ENCODE peak calls at places on chromosomes 2 and 18, in six cellular contexts. R is SJSA1, V is neural progenitor cell, U is lung, J is tibial artery, X is left ventricle myocardium inferior. T is an unnamed sample.
A peak's percentile ranks its signal among the peaks of the same experiment; 100 is the strongest.

GRCh38 chr2:72924353-72925240 is 7.3 kb downstream of the EMX1 start:
- DNase-seq in R (no peak), V (peak; percentile 74), U (no peak), J (no peak), X (no peak), T (no peak)

GRCh38 chr2:192151848-192152247 is 42.9 kb downstream of the TMEFF2 start:
- DNase-seq in R (no peak), V (no peak), U (no peak), J (no peak), X (no peak), T (no peak)

GRCh38 chr18:46481048-46481846 is 175.8 kb downstream of the LOXHD1 start:
- DNase-seq in R (peak; percentile 39), V (peak; percentile 73), U (peak; percentile 39), J (no peak), X (peak; percentile 38), T (peak; percentile 19)

GRCh38 chr2:26222976-26223375 is 21.5 kb downstream of the HADHA start:
- DNase-seq in R (no peak), V (no peak), U (no peak), J (no peak), X (no peak), T (no peak)

GRCh38 chr2:205758051-205758450 is 75.8 kb downstream of the NRP2 start:
- DNase-seq in R (peak; percentile 55), V (no peak), U (no peak), J (no peak), X (no peak), T (no peak)

GRCh38 chr18:23225518-23225917 is 90.2 kb downstream of the CABLES1 start:
- DNase-seq in R (peak; percentile 18), V (no peak), U (no peak), J (peak; percentile 60), X (no peak), T (no peak)

GRCh38 chr2:184875911-184876310 is 277.6 kb downstream of the ZNF804A start:
- DNase-seq in R (no peak), V (no peak), U (no peak), J (no peak), X (no peak), T (no peak)

GRCh38 chr2:207156451-207157161 is 9.1 kb downstream of the KLF7 start:
- DNase-seq in R (no peak), V (no peak), U (no peak), J (no peak), X (no peak), T (no peak)

GRCh38 chr18:47263828-47264314 is 12.4 kb upstream of the SKOR2 start:
- DNase-seq in R (peak; percentile 15), V (peak; percentile 65), U (no peak), J (no peak), X (no peak), T (no peak)

GRCh38 chr2:178870703-178871102 is 63.5 kb upstream of the TTN start:
- DNase-seq in R (no peak), V (no peak), U (no peak), J (no peak), X (no peak), T (no peak)

GRCh38 chr2:208999911-209000310 is 423.9 kb upstream of the MAP2 start:
- DNase-seq in R (no peak), V (no peak), U (no peak), J (no peak), X (no peak), T (no peak)

GRCh38 chr18:74116628-74117554 is 30.7 kb downstream of the FBXO15 start:
- DNase-seq in R (peak; percentile 14), V (peak; percentile 56), U (no peak), J (no peak), X (no peak), T (no peak)

GRCh38 chr2:45469314-45470099 is 141.6 kb downstream of the SRBD1 start:
- DNase-seq in R (no peak), V (no peak), U (no peak), J (peak; percentile 19), X (no peak), T (no peak)

GRCh38 chr2:145750617-145751016 is 1230.7 kb upstream of the ZEB2 start:
- DNase-seq in R (no peak), V (no peak), U (no peak), J (no peak), X (no peak), T (no peak)
- H3K27ac ChIP-seq in R (no peak overlapping the region), V (no peak overlapping the region), U (no peak overlapping the region), J (peak overlapping the region; percentile 48), X (peak overlapping the region; percentile 76), T (no peak overlapping the region)

GRCh38 chr2:241215421-241215820 is 26.9 kb downstream of the ANO7 start:
- DNase-seq in R (no peak), V (no peak), U (no peak), J (no peak), X (no peak), T (no peak)
- H3K4me1 ChIP-seq in R (peaks cover 35% of the 10 kb centered on the region), V (peaks cover 24% of the 10 kb centered on the region), U (no peaks in the 10 kb centered on the region), J (no peaks in the 10 kb centered on the region), X (peaks cover 13% of the 10 kb centered on the region), T (peaks cover 7% of the 10 kb centered on the region)

DNA sequence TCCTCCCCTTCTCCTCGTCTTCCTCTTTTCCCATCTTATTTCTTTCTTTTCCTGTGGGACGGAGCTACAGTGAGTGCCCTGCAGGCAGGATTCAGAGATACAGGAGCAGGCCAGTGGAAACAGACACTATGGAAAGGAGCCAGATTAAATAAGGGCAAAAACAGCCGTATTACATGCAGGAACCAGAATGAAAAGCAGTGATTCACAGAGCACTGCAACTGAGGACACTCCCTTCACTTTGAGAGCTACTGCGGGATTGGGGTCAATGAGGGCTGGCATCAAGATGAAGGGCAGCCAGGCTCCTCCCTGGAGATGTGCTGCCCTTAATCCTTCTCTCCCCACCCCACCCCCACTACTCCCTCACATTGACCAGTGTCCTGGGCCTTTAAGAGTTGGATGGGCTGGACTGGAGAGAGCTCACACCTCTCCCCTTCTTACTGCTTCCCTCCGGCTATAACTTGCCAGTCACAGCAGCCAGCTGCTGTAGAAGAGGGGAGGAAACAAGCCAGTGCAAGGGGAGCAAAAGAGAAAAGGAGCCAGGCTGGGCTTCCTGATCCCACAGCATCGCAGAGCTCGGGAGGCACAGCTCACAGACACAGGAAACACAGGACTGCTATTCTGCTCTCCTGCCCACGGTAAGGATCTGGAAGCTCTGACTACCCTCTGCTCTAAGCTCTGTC is at the start of gene PLCD4:
- DNase-seq in R (peak; percentile 25), V (peak; percentile 47), U (no peak), J (peak; percentile 27), X (no peak), T (no peak)
- H3K4me3 ChIP-seq in R (no peak within 1 kb of the TSS), V (no peak within 1 kb of the TSS), U (no peak within 1 kb of the TSS), J (peak within 1 kb of the TSS; percentile 32), X (peak within 1 kb of the TSS; percentile 42), T (no peak within 1 kb of the TSS)

DNA sequence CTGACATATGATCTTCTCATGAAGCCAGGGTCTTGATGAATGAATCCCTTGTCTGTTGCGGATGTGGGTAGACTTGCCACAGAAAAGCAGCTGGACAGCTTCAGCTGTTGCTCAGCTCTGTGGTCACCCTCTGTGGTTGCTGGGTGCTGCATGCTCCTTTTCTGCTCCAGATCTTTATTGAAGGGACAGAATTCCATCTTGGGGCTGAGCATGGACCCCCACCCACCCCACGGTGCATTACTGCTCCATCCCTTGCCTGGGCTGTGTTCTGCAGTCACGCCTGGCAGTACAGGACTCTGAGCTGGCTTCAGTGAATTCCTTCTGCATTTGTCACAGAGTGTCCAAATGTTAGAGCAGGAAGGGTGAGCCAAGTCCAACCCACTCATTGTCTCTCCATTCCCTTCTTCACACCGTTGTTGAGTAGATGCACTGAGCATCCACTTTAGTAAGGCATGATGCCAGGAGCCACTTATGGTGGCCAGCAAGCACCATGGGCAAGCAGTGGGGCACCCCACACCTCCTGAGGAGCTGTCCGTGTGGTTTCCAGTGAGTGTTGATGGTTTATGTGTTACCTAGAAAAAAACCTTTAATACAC is 14.5 kb upstream of the ITGB6 start:
- DNase-seq in R (peak; percentile 83), V (no peak), U (peak; percentile 88), J (no peak), X (peak; percentile 19), T (no peak)
- H3K27ac ChIP-seq in R (peak overlapping the region; percentile 39), V (no peak overlapping the region), U (peak overlapping the region; percentile 20), J (no peak overlapping the region), X (peak overlapping the region; percentile 37), T (no peak overlapping the region)